ENCODE peak calls at places on chromosome 17, in six cellular contexts. One of them, this sample, is unnamed.

GRCh38 chr17:40290629-40291296 is 3.1 kb downstream of the CDC6 start:
- DNase-seq in stomach: peak; percentile 46
- DNase-seq in transverse colon: peak; percentile 47
- DNase-seq in IMR-90: peak; percentile 97
- DNase-seq in A549: peak; percentile 89
- DNase-seq in body of pancreas: peak; percentile 69
- DNase-seq in this sample: no peak

GRCh38 chr17:17527534-17527933 is 31.3 kb upstream of the RASD1 start:
- DNase-seq in stomach: no peak
- DNase-seq in transverse colon: no peak
- DNase-seq in IMR-90: no peak
- DNase-seq in A549: no peak
- DNase-seq in body of pancreas: no peak
- DNase-seq in this sample: no peak

GRCh38 chr17:10557422-10557821 is 8.0 kb upstream of the MYH2 start:
- DNase-seq in stomach: no peak
- DNase-seq in transverse colon: no peak
- DNase-seq in IMR-90: no peak
- DNase-seq in A549: no peak
- DNase-seq in body of pancreas: no peak
- DNase-seq in this sample: no peak

GRCh38 chr17:36943250-36944220 is 5.2 kb upstream of the AATF start:
- DNase-seq in stomach: no peak
- DNase-seq in transverse colon: no peak
- DNase-seq in IMR-90: no peak
- DNase-seq in A549: no peak
- DNase-seq in body of pancreas: no peak
- DNase-seq in this sample: no peak

GRCh38 chr17:28493467-28493866 is 12.7 kb upstream of the FOXN1 start:
- DNase-seq in stomach: no peak
- DNase-seq in transverse colon: no peak
- DNase-seq in IMR-90: peak; percentile 78
- DNase-seq in A549: no peak
- DNase-seq in body of pancreas: no peak
- DNase-seq in this sample: no peak

GRCh38 chr17:50173335-50173941 is 7.6 kb downstream of the SGCA start:
- DNase-seq in stomach: no peak
- DNase-seq in transverse colon: no peak
- DNase-seq in IMR-90: peak; percentile 95
- DNase-seq in A549: peak; percentile 46
- DNase-seq in body of pancreas: no peak
- DNase-seq in this sample: no peak

GRCh38 chr17:36566081-36566480 is 21.4 kb downstream of the GGNBP2 start:
- DNase-seq in stomach: no peak
- DNase-seq in transverse colon: no peak
- DNase-seq in IMR-90: no peak
- DNase-seq in A549: no peak
- DNase-seq in body of pancreas: no peak
- DNase-seq in this sample: no peak

GRCh38 chr17:68085751-68086445 is 50.4 kb downstream of the KPNA2 start:
- DNase-seq in stomach: peak; percentile 43
- DNase-seq in transverse colon: peak; percentile 59
- DNase-seq in IMR-90: no peak
- DNase-seq in A549: no peak
- DNase-seq in body of pancreas: no peak
- DNase-seq in this sample: no peak

GRCh38 chr17:2995362-2995761 is 68.0 kb downstream of the OR1D5 start:
- DNase-seq in stomach: no peak
- DNase-seq in transverse colon: no peak
- DNase-seq in IMR-90: no peak
- DNase-seq in A549: no peak
- DNase-seq in body of pancreas: no peak
- DNase-seq in this sample: peak; percentile 46

GRCh38 chr17:49707246-49707607 is 537 bp downstream of the SLC35B1 start:
- DNase-seq in stomach: no peak
- DNase-seq in transverse colon: no peak
- DNase-seq in IMR-90: no peak
- DNase-seq in A549: no peak
- DNase-seq in body of pancreas: no peak
- DNase-seq in this sample: no peak

GRCh38 chr17:81132770-81133723 is 32.3 kb upstream of the PVALEF start:
- DNase-seq in stomach: no peak
- DNase-seq in transverse colon: no peak
- DNase-seq in IMR-90: no peak
- DNase-seq in A549: no peak
- DNase-seq in body of pancreas: no peak
- DNase-seq in this sample: no peak

DNA sequence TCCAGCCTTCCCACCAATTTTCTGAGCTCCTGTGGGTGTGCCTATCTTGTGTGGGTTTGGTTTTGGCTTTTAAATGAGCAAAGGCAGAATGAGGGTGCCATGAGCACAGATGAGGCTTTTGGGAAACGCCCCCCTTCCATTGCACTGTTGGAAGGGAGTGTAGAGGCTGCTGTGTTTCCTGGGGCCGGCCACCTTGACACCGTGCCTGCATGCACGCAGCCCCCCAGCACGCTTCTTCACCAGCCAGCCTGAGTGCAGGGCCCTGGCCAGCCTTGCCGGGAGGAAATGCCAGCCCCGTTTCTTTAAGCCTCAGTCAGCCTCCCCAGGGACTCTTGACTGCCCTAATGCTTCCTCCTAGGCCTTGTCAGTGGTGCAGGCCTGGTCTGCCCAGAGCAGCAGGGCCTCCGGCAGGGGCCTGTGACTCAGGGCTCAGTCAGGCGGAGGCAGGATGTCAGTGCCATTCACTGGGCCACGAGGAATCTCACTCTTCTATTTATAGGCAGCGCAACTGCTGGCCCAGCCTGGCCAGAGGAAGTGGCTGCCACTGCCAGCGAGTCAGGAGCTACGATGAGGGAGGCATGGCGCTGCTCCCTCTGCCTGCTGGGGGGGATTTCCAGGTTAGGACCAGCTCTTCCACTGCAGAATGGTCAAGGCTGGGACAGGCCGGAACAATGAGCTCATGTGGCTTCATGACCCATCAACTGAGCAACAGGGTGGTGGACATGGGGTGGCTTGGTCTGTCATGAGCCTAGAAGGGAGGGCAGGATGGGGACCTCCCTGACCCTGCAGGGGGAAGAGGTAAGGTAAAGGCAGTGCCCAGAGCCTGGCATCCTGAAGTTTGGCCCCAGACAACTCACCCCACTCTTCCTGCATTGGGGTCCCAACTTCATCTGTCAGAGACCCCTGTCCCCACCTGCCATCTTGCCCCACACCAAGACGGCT is 205.2 kb downstream of the RAB11FIP4 start:
- DNase-seq in stomach: no peak
- DNase-seq in transverse colon: peak; percentile 50
- DNase-seq in IMR-90: peak; percentile 98
- DNase-seq in A549: peak; percentile 86
- DNase-seq in body of pancreas: peak; percentile 39
- DNase-seq in this sample: peak; percentile 91
- TF ChIP-seq POLR2A in stomach: no peak
- TF ChIP-seq POLR2A in transverse colon: no peak
- TF ChIP-seq POLR2A in IMR-90: peak; percentile 64
- TF ChIP-seq POLR2A in A549: peak; percentile 11
- TF ChIP-seq POLR2A in body of pancreas: no peak
- TF ChIP-seq POLR2A in this sample: no peak

GRCh38 chr17:31517524-31517923 is 126.0 kb downstream of the RAB11FIP4 start:
- DNase-seq in stomach: no peak
- DNase-seq in transverse colon: no peak
- DNase-seq in IMR-90: no peak
- DNase-seq in A549: peak; percentile 34
- DNase-seq in body of pancreas: peak; percentile 50
- DNase-seq in this sample: no peak
- H3K27ac ChIP-seq in stomach: no peak overlapping the region
- H3K27ac ChIP-seq in transverse colon: no peak overlapping the region
- H3K27ac ChIP-seq in IMR-90: no peak overlapping the region
- H3K27ac ChIP-seq in A549: no peak overlapping the region
- H3K27ac ChIP-seq in body of pancreas: no peak overlapping the region
- H3K27ac ChIP-seq in this sample: no peak overlapping the region

DNA sequence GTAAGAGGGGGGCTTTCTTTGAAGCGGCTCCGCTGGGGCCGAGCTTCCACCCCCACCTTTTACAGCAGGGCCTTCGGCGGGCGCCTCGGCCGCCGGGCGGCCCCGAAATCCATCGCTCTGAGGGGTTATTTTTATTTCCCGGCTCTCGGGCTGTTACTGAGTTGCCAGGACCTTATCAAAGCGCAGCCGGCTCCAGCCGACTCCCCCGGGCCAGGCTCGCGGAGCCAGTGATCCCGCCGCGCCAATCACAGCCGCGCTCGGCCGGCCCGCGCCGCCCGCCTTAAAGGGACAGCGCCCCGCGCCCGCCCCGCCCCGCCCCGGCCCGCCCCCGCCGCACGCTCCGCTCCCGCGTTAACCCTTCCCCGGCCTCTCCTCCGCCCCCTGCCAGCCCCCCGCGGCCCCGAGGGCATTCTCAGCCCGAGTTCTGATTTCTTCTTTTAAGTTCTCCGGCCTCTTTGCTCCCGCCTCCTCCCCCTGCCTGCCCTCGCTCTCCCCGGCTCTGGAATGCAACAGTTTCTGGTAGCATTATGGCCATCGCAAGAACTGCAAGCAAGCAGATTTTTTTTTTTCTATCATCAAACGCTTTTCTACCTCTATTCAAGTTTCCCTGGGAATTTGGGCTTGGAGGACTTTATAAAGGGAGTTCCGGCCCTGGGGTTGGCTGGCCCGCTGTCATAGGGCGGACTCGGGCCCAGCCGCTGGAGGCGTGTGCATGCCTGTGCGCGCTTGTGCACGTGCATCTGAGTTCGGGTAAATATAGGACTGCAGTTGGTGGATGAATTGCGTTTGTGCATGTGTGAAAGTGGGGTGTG is at the start of gene AXIN2:
- DNase-seq in stomach: peak; percentile 94
- DNase-seq in transverse colon: peak; percentile 92
- DNase-seq in IMR-90: peak; percentile 85
- DNase-seq in A549: peak; percentile 90
- DNase-seq in body of pancreas: peak; percentile 94
- DNase-seq in this sample: peak; percentile 95
- TF ChIP-seq CTCF in stomach: no peak
- TF ChIP-seq CTCF in transverse colon: peak; percentile 80
- TF ChIP-seq CTCF in IMR-90: no peak
- TF ChIP-seq CTCF in A549: no peak
- TF ChIP-seq CTCF in body of pancreas: peak; percentile 71
- TF ChIP-seq CTCF in this sample: peak; percentile 40

DNA sequence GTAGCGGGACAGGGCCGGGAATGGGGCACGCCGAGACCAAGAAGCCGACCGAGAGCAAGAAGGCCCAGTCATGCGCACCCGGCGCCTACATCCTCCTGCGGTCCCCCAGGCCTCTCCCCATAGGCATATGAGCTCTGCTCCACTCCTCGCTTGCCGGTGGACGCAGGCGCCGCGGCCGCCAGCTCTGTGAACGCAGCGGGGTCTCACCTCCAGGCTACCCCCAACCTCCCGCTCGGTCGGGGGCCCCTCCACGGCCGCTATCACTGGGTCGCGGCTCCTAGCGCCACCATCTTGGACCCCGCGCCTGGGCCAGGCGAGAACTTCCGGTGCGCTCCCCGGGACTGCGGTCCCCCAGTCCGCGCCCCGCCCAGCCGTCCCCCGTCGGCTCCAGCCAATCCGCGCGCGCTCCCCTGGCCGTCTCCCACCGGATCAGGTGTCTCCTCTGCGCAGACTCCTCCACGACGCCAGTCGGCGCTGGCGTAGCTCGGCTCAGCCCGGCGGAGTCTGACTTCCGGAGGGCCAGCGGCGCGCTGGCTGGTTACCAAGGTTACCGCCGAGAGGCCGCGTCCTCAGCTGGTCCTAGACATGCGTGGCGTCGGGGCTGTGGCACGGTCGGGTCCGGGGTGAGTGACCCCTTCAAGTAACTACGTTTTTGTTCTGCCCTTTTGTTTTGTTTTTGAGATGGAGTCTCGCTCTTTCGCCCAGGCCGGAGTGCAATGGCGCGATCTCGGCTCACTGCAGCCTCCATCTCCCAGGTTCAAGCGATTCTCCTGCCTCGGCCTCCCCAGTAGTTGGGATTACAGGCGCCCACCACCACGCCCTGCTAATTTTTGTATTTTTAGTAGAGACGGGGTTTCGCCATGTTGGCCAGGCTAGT is at the start of gene ZNF594:
- DNase-seq in stomach: peak; percentile 97
- DNase-seq in transverse colon: peak; percentile 96
- DNase-seq in IMR-90: peak; percentile 94
- DNase-seq in A549: peak; percentile 98
- DNase-seq in body of pancreas: peak; percentile 97
- DNase-seq in this sample: peak; percentile 98
- TF ChIP-seq POLR2A in stomach: no peak
- TF ChIP-seq POLR2A in transverse colon: peak; percentile 69
- TF ChIP-seq POLR2A in IMR-90: peak; percentile 87
- TF ChIP-seq POLR2A in A549: no peak
- TF ChIP-seq POLR2A in body of pancreas: peak; percentile 81
- TF ChIP-seq POLR2A in this sample: peak; percentile 57

This sample was measured in sigmoid colon.